ENCODE peak calls at places on chromosomes 5 and 9, in eight cellular contexts. One of them, this sample, is unnamed.

GRCh38 chr5:80761176-80761575 is 106.4 kb upstream of the DHFR start:
- DNase-seq in SK-N-SH: no peak
- DNase-seq in HepG2: no peak
- DNase-seq in transverse colon: no peak
- DNase-seq in esophagus muscularis mucosa: no peak
- DNase-seq in H1: no peak
- DNase-seq in suprapubic skin: no peak
- DNase-seq in sigmoid colon: no peak
- DNase-seq in this sample: no peak

GRCh38 chr5:65034029-65034781 is 265.5 kb downstream of the CWC27 start:
- DNase-seq in SK-N-SH: no peak
- DNase-seq in HepG2: peak; percentile 22
- DNase-seq in transverse colon: no peak
- DNase-seq in esophagus muscularis mucosa: no peak
- DNase-seq in H1: no peak
- DNase-seq in suprapubic skin: no peak
- DNase-seq in sigmoid colon: no peak
- DNase-seq in this sample: peak; percentile 3

GRCh38 chr9:97601228-97601898 is 31.8 kb downstream of the TSTD2 start:
- DNase-seq in SK-N-SH: no peak
- DNase-seq in HepG2: no peak
- DNase-seq in transverse colon: no peak
- DNase-seq in esophagus muscularis mucosa: no peak
- DNase-seq in H1: no peak
- DNase-seq in suprapubic skin: no peak
- DNase-seq in sigmoid colon: no peak
- DNase-seq in this sample: no peak

GRCh38 chr5:100762163-100762562 is 140.9 kb downstream of the ST8SIA4 start:
- DNase-seq in SK-N-SH: no peak
- DNase-seq in HepG2: no peak
- DNase-seq in transverse colon: no peak
- DNase-seq in esophagus muscularis mucosa: no peak
- DNase-seq in H1: no peak
- DNase-seq in suprapubic skin: no peak
- DNase-seq in sigmoid colon: no peak
- DNase-seq in this sample: no peak

GRCh38 chr9:123167474-123167873 is 100.9 kb downstream of the STRBP start:
- DNase-seq in SK-N-SH: no peak
- DNase-seq in HepG2: no peak
- DNase-seq in transverse colon: no peak
- DNase-seq in esophagus muscularis mucosa: no peak
- DNase-seq in H1: no peak
- DNase-seq in suprapubic skin: no peak
- DNase-seq in sigmoid colon: no peak
- DNase-seq in this sample: no peak

GRCh38 chr5:41736641-41737040 is 133.6 kb downstream of the OXCT1 start:
- DNase-seq in SK-N-SH: no peak
- DNase-seq in HepG2: no peak
- DNase-seq in transverse colon: no peak
- DNase-seq in esophagus muscularis mucosa: no peak
- DNase-seq in H1: no peak
- DNase-seq in suprapubic skin: no peak
- DNase-seq in sigmoid colon: no peak
- DNase-seq in this sample: no peak

GRCh38 chr5:159301351-159301911 is 28.9 kb downstream of the IL12B start:
- DNase-seq in SK-N-SH: no peak
- DNase-seq in HepG2: no peak
- DNase-seq in transverse colon: no peak
- DNase-seq in esophagus muscularis mucosa: no peak
- DNase-seq in H1: no peak
- DNase-seq in suprapubic skin: no peak
- DNase-seq in sigmoid colon: no peak
- DNase-seq in this sample: no peak

GRCh38 chr5:179343902-179344300 is 1.4 kb downstream of the ADAMTS2 start:
- DNase-seq in SK-N-SH: peak; percentile 85
- DNase-seq in HepG2: no peak
- DNase-seq in transverse colon: peak; percentile 21
- DNase-seq in esophagus muscularis mucosa: no peak
- DNase-seq in H1: peak; percentile 61
- DNase-seq in suprapubic skin: no peak
- DNase-seq in sigmoid colon: no peak
- DNase-seq in this sample: no peak

GRCh38 chr5:176711883-176712282 is 64.6 kb downstream of the TSPAN17 start:
- DNase-seq in SK-N-SH: no peak
- DNase-seq in HepG2: no peak
- DNase-seq in transverse colon: no peak
- DNase-seq in esophagus muscularis mucosa: no peak
- DNase-seq in H1: no peak
- DNase-seq in suprapubic skin: no peak
- DNase-seq in sigmoid colon: no peak
- DNase-seq in this sample: no peak

GRCh38 chr9:133701321-133701980 is 36.7 kb downstream of the SARDH start:
- DNase-seq in SK-N-SH: no peak
- DNase-seq in HepG2: no peak
- DNase-seq in transverse colon: no peak
- DNase-seq in esophagus muscularis mucosa: no peak
- DNase-seq in H1: no peak
- DNase-seq in suprapubic skin: peak; percentile 50
- DNase-seq in sigmoid colon: peak; percentile 48
- DNase-seq in this sample: peak; percentile 77

GRCh38 chr9:110382731-110383130 is 45.1 kb upstream of the TXNDC8 start:
- DNase-seq in SK-N-SH: no peak
- DNase-seq in HepG2: no peak
- DNase-seq in transverse colon: no peak
- DNase-seq in esophagus muscularis mucosa: no peak
- DNase-seq in H1: no peak
- DNase-seq in suprapubic skin: no peak
- DNase-seq in sigmoid colon: no peak
- DNase-seq in this sample: no peak

GRCh38 chr9:89945133-89945532 is 340.3 kb downstream of the GADD45G start:
- DNase-seq in SK-N-SH: no peak
- DNase-seq in HepG2: no peak
- DNase-seq in transverse colon: no peak
- DNase-seq in esophagus muscularis mucosa: no peak
- DNase-seq in H1: no peak
- DNase-seq in suprapubic skin: no peak
- DNase-seq in sigmoid colon: no peak
- DNase-seq in this sample: no peak

GRCh38 chr9:75170898-75171360 is 82.6 kb downstream of the OSTF1 start:
- DNase-seq in SK-N-SH: no peak
- DNase-seq in HepG2: no peak
- DNase-seq in transverse colon: no peak
- DNase-seq in esophagus muscularis mucosa: no peak
- DNase-seq in H1: no peak
- DNase-seq in suprapubic skin: no peak
- DNase-seq in sigmoid colon: no peak
- DNase-seq in this sample: no peak

DNA sequence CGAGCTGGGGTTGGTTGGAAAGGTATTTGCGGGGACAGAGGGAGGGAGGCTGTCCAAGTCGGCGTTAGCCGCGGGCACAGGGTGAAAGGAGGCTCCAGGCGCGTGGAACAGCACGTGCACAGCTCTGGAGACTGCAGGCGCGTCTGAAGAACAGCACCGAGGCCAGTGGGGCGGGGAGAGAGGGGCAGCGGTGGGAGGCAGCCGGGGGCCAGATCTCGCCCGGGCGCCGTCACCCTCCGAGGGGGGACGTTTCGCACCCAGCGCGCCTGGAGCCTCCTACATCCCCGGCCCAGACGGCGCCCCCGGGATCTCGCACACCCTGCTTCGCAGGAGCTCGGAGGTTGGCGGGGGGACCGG is 79.6 kb downstream of the NTNG2 start:
- DNase-seq in SK-N-SH: no peak
- DNase-seq in HepG2: no peak
- DNase-seq in transverse colon: no peak
- DNase-seq in esophagus muscularis mucosa: no peak
- DNase-seq in H1: no peak
- DNase-seq in suprapubic skin: no peak
- DNase-seq in sigmoid colon: no peak
- DNase-seq in this sample: no peak
- TF ChIP-seq POLR2AphosphoS5 in SK-N-SH: no peak
- TF ChIP-seq POLR2AphosphoS5 in HepG2: no peak
- TF ChIP-seq POLR2AphosphoS5 in transverse colon: peak; percentile 10
- TF ChIP-seq POLR2AphosphoS5 in esophagus muscularis mucosa: peak; percentile 17
- TF ChIP-seq POLR2AphosphoS5 in H1: no peak
- TF ChIP-seq POLR2AphosphoS5 in suprapubic skin: no peak
- TF ChIP-seq POLR2AphosphoS5 in sigmoid colon: peak; percentile 33
- TF ChIP-seq POLR2AphosphoS5 in this sample: peak; percentile 30

GRCh38 chr5:135651156-135651555 is 72.4 kb upstream of the CXCL14 start:
- DNase-seq in SK-N-SH: no peak
- DNase-seq in HepG2: no peak
- DNase-seq in transverse colon: no peak
- DNase-seq in esophagus muscularis mucosa: no peak
- DNase-seq in H1: no peak
- DNase-seq in suprapubic skin: no peak
- DNase-seq in sigmoid colon: no peak
- DNase-seq in this sample: no peak

GRCh38 chr5:135645781-135646180 is 67.0 kb upstream of the CXCL14 start:
- DNase-seq in SK-N-SH: no peak
- DNase-seq in HepG2: no peak
- DNase-seq in transverse colon: no peak
- DNase-seq in esophagus muscularis mucosa: no peak
- DNase-seq in H1: no peak
- DNase-seq in suprapubic skin: no peak
- DNase-seq in sigmoid colon: no peak
- DNase-seq in this sample: no peak

GRCh38 chr5:135648109-135648508 is 69.3 kb upstream of the CXCL14 start:
- DNase-seq in SK-N-SH: no peak
- DNase-seq in HepG2: no peak
- DNase-seq in transverse colon: no peak
- DNase-seq in esophagus muscularis mucosa: no peak
- DNase-seq in H1: no peak
- DNase-seq in suprapubic skin: no peak
- DNase-seq in sigmoid colon: no peak
- DNase-seq in this sample: peak; percentile 28

GRCh38 chr5:135654646-135655045 is 75.9 kb upstream of the CXCL14 start:
- DNase-seq in SK-N-SH: no peak
- DNase-seq in HepG2: no peak
- DNase-seq in transverse colon: no peak
- DNase-seq in esophagus muscularis mucosa: peak; percentile 83
- DNase-seq in H1: no peak
- DNase-seq in suprapubic skin: no peak
- DNase-seq in sigmoid colon: no peak
- DNase-seq in this sample: no peak

DNA sequence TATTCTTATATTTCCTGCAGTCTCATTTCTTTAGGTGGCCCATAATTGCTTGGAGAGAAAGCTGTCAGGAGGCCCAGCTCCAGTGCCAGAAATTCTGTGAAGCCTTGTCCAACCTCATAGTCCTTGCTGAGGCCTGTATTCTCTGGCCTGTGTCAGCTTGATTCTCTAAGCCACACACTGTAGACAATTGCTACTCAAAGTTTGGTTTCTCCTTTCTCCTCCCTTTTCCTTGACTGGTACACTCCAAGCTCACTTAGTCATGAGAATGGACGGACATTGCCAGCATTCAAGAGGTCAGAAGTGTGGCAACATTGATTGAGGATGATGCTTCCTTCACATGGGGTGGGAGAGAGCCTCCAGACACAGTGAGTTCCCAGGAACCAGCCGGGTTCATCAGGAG is 71.3 kb upstream of the CXCL14 start:
- DNase-seq in SK-N-SH: no peak
- DNase-seq in HepG2: no peak
- DNase-seq in transverse colon: no peak
- DNase-seq in esophagus muscularis mucosa: no peak
- DNase-seq in H1: no peak
- DNase-seq in suprapubic skin: no peak
- DNase-seq in sigmoid colon: no peak
- DNase-seq in this sample: no peak
- TF ChIP-seq EP300 in SK-N-SH: no peak
- TF ChIP-seq EP300 in HepG2: no peak
- TF ChIP-seq EP300 in transverse colon: no peak
- TF ChIP-seq EP300 in esophagus muscularis mucosa: no peak
- TF ChIP-seq EP300 in H1: no peak
- TF ChIP-seq EP300 in suprapubic skin: no peak
- TF ChIP-seq EP300 in sigmoid colon: no peak
- TF ChIP-seq EP300 in this sample: no peak

GRCh38 chr5:125537661-125538060 is 791.2 kb upstream of the ZNF608 start:
- DNase-seq in SK-N-SH: no peak
- DNase-seq in HepG2: no peak
- DNase-seq in transverse colon: no peak
- DNase-seq in esophagus muscularis mucosa: no peak
- DNase-seq in H1: no peak
- DNase-seq in suprapubic skin: no peak
- DNase-seq in sigmoid colon: no peak
- DNase-seq in this sample: no peak

GRCh38 chr5:125538469-125538868 is 792.0 kb upstream of the ZNF608 start:
- DNase-seq in SK-N-SH: no peak
- DNase-seq in HepG2: no peak
- DNase-seq in transverse colon: no peak
- DNase-seq in esophagus muscularis mucosa: no peak
- DNase-seq in H1: no peak
- DNase-seq in suprapubic skin: no peak
- DNase-seq in sigmoid colon: no peak
- DNase-seq in this sample: no peak

GRCh38 chr5:125541085-125541484 is 794.6 kb upstream of the ZNF608 start:
- DNase-seq in SK-N-SH: no peak
- DNase-seq in HepG2: no peak
- DNase-seq in transverse colon: no peak
- DNase-seq in esophagus muscularis mucosa: no peak
- DNase-seq in H1: no peak
- DNase-seq in suprapubic skin: no peak
- DNase-seq in sigmoid colon: no peak
- DNase-seq in this sample: no peak

GRCh38 chr5:125536582-125536981 is 790.1 kb upstream of the ZNF608 start:
- DNase-seq in SK-N-SH: no peak
- DNase-seq in HepG2: no peak
- DNase-seq in transverse colon: no peak
- DNase-seq in esophagus muscularis mucosa: no peak
- DNase-seq in H1: no peak
- DNase-seq in suprapubic skin: no peak
- DNase-seq in sigmoid colon: no peak
- DNase-seq in this sample: no peak

DNA sequence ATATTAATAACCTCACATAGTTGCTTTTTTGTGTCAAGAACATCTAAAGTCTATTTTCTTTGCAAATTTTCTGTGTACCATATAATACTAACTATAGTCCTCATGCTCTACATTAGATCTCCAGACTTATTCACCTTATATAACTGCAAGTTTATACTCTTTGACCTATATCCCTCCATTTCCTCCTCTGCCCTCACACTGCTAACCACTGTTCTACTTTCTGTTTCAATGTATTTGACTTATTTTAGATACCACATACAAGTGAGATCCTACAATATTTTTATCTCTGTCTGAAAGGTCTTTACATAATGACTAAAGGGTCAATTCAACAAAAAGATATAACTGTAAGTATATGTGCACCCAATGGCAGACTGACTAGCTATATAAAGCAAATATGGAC is 789.7 kb upstream of the ZNF608 start:
- DNase-seq in SK-N-SH: no peak
- DNase-seq in HepG2: no peak
- DNase-seq in transverse colon: no peak
- DNase-seq in esophagus muscularis mucosa: no peak
- DNase-seq in H1: no peak
- DNase-seq in suprapubic skin: no peak
- DNase-seq in sigmoid colon: no peak
- DNase-seq in this sample: no peak
- H3K27ac ChIP-seq in SK-N-SH: peak overlapping the region; percentile 11
- H3K27ac ChIP-seq in HepG2: no peak overlapping the region
- H3K27ac ChIP-seq in transverse colon: no peak overlapping the region
- H3K27ac ChIP-seq in esophagus muscularis mucosa: no peak overlapping the region
- H3K27ac ChIP-seq in H1: no peak overlapping the region
- H3K27ac ChIP-seq in suprapubic skin: no peak overlapping the region
- H3K27ac ChIP-seq in sigmoid colon: no peak overlapping the region
- H3K27ac ChIP-seq in this sample: no peak overlapping the region

GRCh38 chr5:150153957-150154617 is 1.6 kb downstream of the PDGFRB start:
- DNase-seq in SK-N-SH: no peak
- DNase-seq in HepG2: peak; percentile 30
- DNase-seq in transverse colon: no peak
- DNase-seq in esophagus muscularis mucosa: no peak
- DNase-seq in H1: no peak
- DNase-seq in suprapubic skin: no peak
- DNase-seq in sigmoid colon: no peak
- DNase-seq in this sample: no peak
- TF ChIP-seq POLR2AphosphoS5 in SK-N-SH: no peak
- TF ChIP-seq POLR2AphosphoS5 in HepG2: no peak
- TF ChIP-seq POLR2AphosphoS5 in transverse colon: peak; percentile 58
- TF ChIP-seq POLR2AphosphoS5 in esophagus muscularis mucosa: no peak
- TF ChIP-seq POLR2AphosphoS5 in H1: no peak
- TF ChIP-seq POLR2AphosphoS5 in suprapubic skin: no peak
- TF ChIP-seq POLR2AphosphoS5 in sigmoid colon: peak; percentile 78
- TF ChIP-seq POLR2AphosphoS5 in this sample: no peak

This sample was measured in upper lobe of left lung.